ENCODE peak calls at places on chromosome 3, in four cellular contexts. X is right cardiac atrium, Y is Calu3, R is sciatic nerve. S is an unnamed sample.

GRCh38 chr3:81041331-81041730 is 720.1 kb downstream of the GBE1 start:
- DNase-seq in X (no peak), R (no peak), Y (no peak), S (no peak)

GRCh38 chr3:101940521-101940992 is 91.2 kb downstream of the NFKBIZ start:
- DNase-seq in R (no peak), Y (peak), X (peak), S (peak)

GRCh38 chr3:100047455-100048141 is 66.7 kb downstream of the FILIP1L start:
- DNase-seq in Y (peak), X (no peak), R (no peak), S (no peak)

GRCh38 chr3:44924102-44925084 is 50.0 kb downstream of the TGM4 start:
- DNase-seq in X (no peak), Y (no peak), R (no peak), S (no peak)

GRCh38 chr3:159082514-159082913 is 280.7 kb downstream of the MFSD1 start:
- DNase-seq in R (no peak), Y (no peak), X (no peak), S (no peak)

GRCh38 chr3:124518350-124518749 is 211.9 kb upstream of the UMPS start:
- DNase-seq in R (no peak), X (no peak), Y (no peak), S (no peak)

GRCh38 chr3:117052356-117052755 is 342.8 kb downstream of the TUSC7 start:
- DNase-seq in X (no peak), R (no peak), Y (no peak), S (no peak)

GRCh38 chr3:197186887-197187588 is 111.4 kb downstream of the DLG1 start:
- DNase-seq in Y (peak), X (no peak), R (no peak), S (no peak)

GRCh38 chr3:56295161-56295560 is 173.1 kb downstream of the ERC2 start:
- DNase-seq in Y (no peak), X (no peak), R (no peak), S (no peak)

GRCh38 chr3:184262166-184262926 is 993 bp upstream of the CAMK2N2 start:
- DNase-seq in Y (peak), R (no peak), X (no peak), S (no peak)

GRCh38 chr3:76685858-76686257 is 354.0 kb upstream of the ROBO2 start:
- DNase-seq in Y (no peak), R (no peak), X (no peak), S (no peak)

GRCh38 chr3:126156468-126156867 is 23.9 kb downstream of the ALDH1L1 start:
- DNase-seq in R (no peak), X (no peak), Y (no peak), S (no peak)

GRCh38 chr3:71062920-71063767 is 520.4 kb downstream of the FOXP1 start:
- DNase-seq in R (no peak), Y (no peak), X (no peak), S (no peak)

GRCh38 chr3:194089357-194090177 is 46.4 kb upstream of the HES1 start:
- DNase-seq in R (peak), X (peak), Y (peak), S (peak)

GRCh38 chr3:137191133-137191923 is 233.5 kb downstream of the IL20RB start:
- DNase-seq in Y (no peak), X (peak), R (no peak), S (peak)

GRCh38 chr3:56052219-56052618 is 416.0 kb downstream of the ERC2 start:
- DNase-seq in Y (no peak), R (no peak), X (no peak), S (no peak)

GRCh38 chr3:9727041-9727595 is 4.4 kb upstream of the BRPF1 start:
- DNase-seq in Y (peak), X (no peak), R (no peak), S (no peak)

GRCh38 chr3:159667261-159667660 is 321.4 kb upstream of the IL12A start:
- DNase-seq in X (no peak), R (no peak), Y (no peak), S (no peak)

GRCh38 chr3:183551930-183552329 is 3.6 kb downstream of the KLHL6 start:
- DNase-seq in R (no peak), Y (no peak), X (no peak), S (no peak)

GRCh38 chr3:43330981-43331380 is 44.6 kb downstream of the SNRK start:
- DNase-seq in Y (no peak), X (no peak), R (no peak), S (no peak)

GRCh38 chr3:188133219-188133618 is 20.7 kb upstream of the LPP start:
- DNase-seq in Y (no peak), R (no peak), X (no peak), S (no peak)

GRCh38 chr3:140093742-140094141 is 158.8 kb downstream of the CLSTN2 start:
- DNase-seq in R (peak), X (peak), Y (peak), S (peak)

GRCh38 chr3:42518800-42519567 is 16.5 kb downstream of the VIPR1 start:
- DNase-seq in X (no peak), Y (no peak), R (no peak), S (peak)

S was measured in left ventricle myocardium superior.